ENCODE peak calls at places on chromosomes 13 and 19, in five cellular contexts. X is uterus; F is stimulated activated CD8-positive, alpha-beta memory T cell treated with anti-CD3 and anti-CD28 coated beads, Interleukin-2, amount 100 ng/mL, for 48 hours; C is left colon; B is fibroblast of the conjunctiva. N is an unnamed sample.

GRCh38 chr13:32722340-32722739 is 136.1 kb downstream of the PDS5B start:
- DNase-seq in B (no peak), F (no peak), X (no peak), C (no peak), N (no peak)

GRCh38 chr19:485122-485521 is 11.2 kb upstream of the MADCAM1 start:
- DNase-seq in X (no peak), B (no peak), C (no peak), F (no peak), N (no peak)

GRCh38 chr13:50715402-50716146 is 127.9 kb downstream of the DLEU7 start:
- DNase-seq in X (no peak), C (peak; percentile 20), B (no peak), F (no peak), N (no peak)

GRCh38 chr13:94224670-94225069 is 254.8 kb downstream of the DCT start:
- DNase-seq in C (no peak), X (no peak), F (no peak), B (no peak), N (no peak)

GRCh38 chr19:29054886-29055675 is 157.9 kb downstream of the UQCRFS1 start:
- DNase-seq in B (no peak), C (no peak), F (no peak), X (no peak), N (no peak)

GRCh38 chr19:36488816-36489138 is 584 bp downstream of the ZNF566 start:
- DNase-seq in C (no peak), B (no peak), F (no peak), X (no peak), N (peak; percentile 3)

GRCh38 chr19:22605275-22606211 is 28.6 kb upstream of the ZNF492 start:
- DNase-seq in C (no peak), B (no peak), X (no peak), F (no peak), N (no peak)

GRCh38 chr13:70527553-70527952 is 419.3 kb upstream of the KLHL1 start:
- DNase-seq in F (no peak), C (no peak), B (no peak), X (no peak), N (no peak)

GRCh38 chr13:38384171-38384570 is 34.5 kb downstream of the UFM1 start:
- DNase-seq in B (no peak), F (no peak), X (no peak), C (no peak), N (no peak)

GRCh38 chr13:30739646-30740642 is 4.6 kb downstream of the ALOX5AP start:
- DNase-seq in F (peak; percentile 56), X (no peak), C (no peak), B (no peak), N (peak; percentile 15)

GRCh38 chr19:33688657-33688992 is 66.9 kb downstream of the CHST8 start:
- DNase-seq in F (no peak), C (no peak), B (no peak), X (peak; percentile 9), N (no peak)

GRCh38 chr19:2722541-2723344 is 1.6 kb upstream of the DIRAS1 start:
- DNase-seq in F (no peak), B (peak; percentile 18), C (peak; percentile 39), X (peak; percentile 82), N (no peak)

GRCh38 chr19:50759886-50760285 is 10.4 kb upstream of the GPR32 start:
- DNase-seq in F (no peak), B (no peak), C (no peak), X (no peak), N (no peak)

GRCh38 chr19:51742736-51743288 is 8.9 kb downstream of the FPR1 start:
- DNase-seq in B (peak; percentile 36), F (no peak), C (no peak), X (no peak), N (no peak)

GRCh38 chr19:2867025-2867991 is at the start of gene ZNF556:
- DNase-seq in X (no peak), C (no peak), F (no peak), B (no peak), N (no peak)

GRCh38 chr19:30784850-30785459 is 412.8 kb downstream of the ZNF536 start:
- DNase-seq in B (no peak), C (peak; percentile 53), X (peak; percentile 30), F (peak; percentile 30), N (no peak)

GRCh38 chr19:54297759-54298305 is 15.1 kb downstream of the LILRA5 start:
- DNase-seq in B (no peak), F (no peak), C (no peak), X (no peak), N (no peak)

GRCh38 chr19:13817018-13817614 is 21.9 kb downstream of the ZSWIM4 start:
- DNase-seq in C (peak; percentile 87), X (no peak), B (no peak), F (no peak), N (no peak)

GRCh38 chr13:59099182-59099950 is 1064.4 kb downstream of the DIAPH3 start:
- DNase-seq in F (no peak), X (no peak), C (no peak), B (no peak), N (no peak)

GRCh38 chr13:79491715-79492114 is 10.8 kb downstream of the NDFIP2 start:
- DNase-seq in B (peak; percentile 57), X (no peak), C (no peak), F (no peak), N (peak; percentile 19)

GRCh38 chr13:27432612-27433210 is 8.3 kb downstream of the GTF3A start:
- DNase-seq in X (no peak), C (no peak), F (no peak), B (no peak), N (no peak)

GRCh38 chr13:42014119-42014518 is 34.3 kb upstream of the DGKH start:
- DNase-seq in F (no peak), B (no peak), X (no peak), C (no peak), N (no peak)